ENCODE peak calls at places on chromosomes 5 and 9, in six cellular contexts. M is CD8-positive, alpha-beta T cell; H is mesendoderm; Y is right lobe of liver; N is heart right ventricle; Q is tibial artery. G is an unnamed sample. For H3K4me1, the result is how much of the 10 kb centered on the place peaks cover.

GRCh38 chr5:98938459-98938858 is 9.7 kb upstream of the CHD1 start:
- DNase-seq in Y (no peak), M (no peak), N (no peak), H (no peak), Q (no peak), G (peak)

GRCh38 chr5:103487822-103488493 is 74.6 kb downstream of the NUDT12 start:
- DNase-seq in N (no peak), M (no peak), Q (no peak), Y (no peak), H (no peak), G (no peak)

GRCh38 chr5:140000332-140000731 is 42.8 kb downstream of the NRG2 start:
- DNase-seq in N (peak), H (no peak), Q (no peak), M (no peak), Y (no peak), G (no peak)

GRCh38 chr9:100222674-100223073 is 123.6 kb downstream of the INVS start:
- DNase-seq in M (no peak), Y (no peak), Q (no peak), H (peak), N (no peak), G (no peak)

GRCh38 chr5:161846731-161847130 is 1.2 kb upstream of the GABRA1 start:
- DNase-seq in Q (no peak), N (no peak), H (peak), M (no peak), Y (no peak), G (no peak)

GRCh38 chr9:133718533-133719315 is 19.4 kb downstream of the SARDH start:
- DNase-seq in Y (no peak), N (no peak), Q (no peak), M (no peak), H (no peak), G (no peak)

GRCh38 chr5:145811834-145812625 is 23.1 kb downstream of the PRELID2 start:
- DNase-seq in Q (no peak), H (peak), M (no peak), Y (no peak), N (no peak), G (no peak)

GRCh38 chr9:3200331-3200774 is 325.4 kb downstream of the RFX3 start:
- DNase-seq in Y (no peak), H (no peak), Q (no peak), N (no peak), M (no peak), G (no peak)

GRCh38 chr5:109830955-109831502 is 141.3 kb downstream of the MAN2A1 start:
- DNase-seq in Q (no peak), N (no peak), M (no peak), Y (no peak), H (no peak), G (peak)

GRCh38 chr9:79046401-79046800 is 525.4 kb upstream of the TLE4 start:
- DNase-seq in N (no peak), H (no peak), Y (no peak), M (no peak), Q (no peak), G (no peak)

GRCh38 chr5:91189480-91190332 is 193.4 kb downstream of the ARRDC3 start:
- DNase-seq in M (no peak), Q (peak), N (no peak), H (peak), Y (no peak), G (peak)

GRCh38 chr5:62948294-62948693 is 369.7 kb downstream of the LRRC70 start:
- DNase-seq in Y (no peak), M (no peak), N (no peak), H (no peak), Q (no peak), G (no peak)

GRCh38 chr9:121650220-121651013 is 1.0 kb upstream of the DAB2IP start:
- DNase-seq in N (peak), Q (no peak), Y (no peak), M (no peak), H (peak), G (peak)

GRCh38 chr9:77731930-77732329 is 83.8 kb upstream of the GNA14 start:
- DNase-seq in M (no peak), H (no peak), Y (no peak), Q (no peak), N (no peak), G (no peak)

GRCh38 chr9:134069536-134070399 is 1.9 kb upstream of the BRD3 start:
- DNase-seq in Y (no peak), M (peak), Q (no peak), H (no peak), N (no peak), G (no peak)

GRCh38 chr5:177546262-177546741 is 8.1 kb downstream of the FAM193B start:
- DNase-seq in N (peak), M (no peak), H (peak), Y (peak), Q (peak), G (peak)

GRCh38 chr5:129398279-129398678 is 61.8 kb upstream of the ADAMTS19 start:
- DNase-seq in Q (no peak), M (no peak), N (no peak), H (no peak), Y (no peak), G (no peak)

GRCh38 chr5:66498791-66499207 is 97.4 kb upstream of the MAST4 start:
- DNase-seq in Y (no peak), N (no peak), H (peak), Q (no peak), M (no peak), G (no peak)

GRCh38 chr9:83509372-83509771 is 28.8 kb downstream of the FRMD3 start:
- DNase-seq in Y (no peak), M (no peak), Q (no peak), H (peak), N (no peak), G (peak)

DNA sequence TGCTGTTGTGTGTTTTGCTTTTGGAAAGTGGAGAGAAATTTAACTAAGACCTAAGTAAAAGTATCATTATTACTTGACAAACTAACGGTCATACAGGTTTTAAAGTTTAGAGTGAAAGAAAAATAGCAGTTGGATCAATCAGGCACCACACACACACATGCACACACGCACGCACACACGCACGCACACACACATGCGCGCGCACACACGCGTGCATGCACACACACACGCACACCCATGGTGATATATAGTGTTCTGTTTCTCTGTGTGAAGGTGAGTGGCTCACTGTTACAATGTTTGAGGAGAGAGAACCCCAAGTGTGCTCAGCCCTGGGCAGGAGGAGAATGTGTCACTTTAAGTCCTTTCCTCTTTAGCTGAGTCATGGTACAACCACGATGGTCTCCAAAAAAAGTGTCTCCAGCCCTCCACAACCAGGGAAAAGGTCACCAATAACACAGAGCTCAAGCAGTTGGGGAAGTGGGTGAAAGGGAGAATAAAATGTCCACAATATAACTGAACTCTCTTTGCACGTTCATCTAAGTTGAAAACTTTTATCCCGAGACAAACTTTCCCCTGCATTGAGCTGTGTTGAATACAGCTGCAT is 3.2 kb downstream of the ZNF366 start:
- DNase-seq in Q (no peak), M (no peak), Y (no peak), N (no peak), H (peak), G (peak)
- H3K4me1 ChIP-seq in Q (under half), M (under half), Y (under half), N (under half), H (under half), G (under half)

GRCh38 chr5:87122171-87122977 is 145.3 kb upstream of the RASA1 start:
- DNase-seq in M (no peak), Q (no peak), Y (no peak), N (no peak), H (no peak), G (no peak)
- H3K4me1 ChIP-seq in M (under half), Q (under half), Y (under half), N (under half), H (under half), G (under half)

GRCh38 chr9:114179516-114179915 is 24.2 kb downstream of the COL27A1 start:
- DNase-seq in M (no peak), Y (no peak), H (no peak), N (no peak), Q (no peak), G (no peak)
- H3K4me1 ChIP-seq in M (under half), Y (half or more), H (under half), N (half or more), Q (under half), G (under half)

DNA sequence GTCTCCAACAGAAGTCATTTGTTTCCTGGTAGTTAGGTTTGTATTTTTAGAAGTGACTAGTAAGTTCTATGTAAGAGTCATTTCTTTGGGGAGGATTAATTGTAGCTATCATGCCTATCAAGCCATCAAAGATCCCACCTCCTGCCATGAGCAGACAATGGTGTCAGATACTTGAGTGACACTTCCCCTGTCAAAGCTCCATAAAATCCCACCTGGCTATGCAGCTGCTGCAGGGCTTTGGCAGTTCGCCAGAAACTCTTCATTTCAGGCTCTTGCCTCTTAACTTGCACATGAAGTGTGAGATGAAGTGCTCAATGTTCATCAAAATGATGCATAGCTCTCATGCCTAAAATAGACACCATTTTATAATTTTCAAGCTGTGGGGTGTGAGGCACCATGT is 312.1 kb downstream of the CDH12 start:
- DNase-seq in Y (no peak), N (no peak), Q (no peak), M (no peak), H (peak), G (no peak)
- H3K4me1 ChIP-seq in Y (under half), N (under half), Q (under half), M (under half), H (under half), G (under half)

G was measured in SJSA1.